ENCODE peak calls at places on chromosomes 6 and 20, in six cellular contexts. M is IMR-90, I is adipocyte, X is mesendoderm, D is fibroblast of lung, J is HepG2. Z is an unnamed sample.

GRCh38 chr6:96468681-96469224 is 52.9 kb upstream of the UFL1 start:
- DNase-seq in M (no peak), I (peak), X (no peak), D (peak), J (no peak), Z (no peak)

GRCh38 chr20:6919792-6920468 is 152.4 kb downstream of the BMP2 start:
- DNase-seq in M (no peak), I (no peak), X (no peak), D (no peak), J (no peak), Z (no peak)

GRCh38 chr6:163706688-163707087 is 292.2 kb downstream of the QKI start:
- DNase-seq in M (no peak), I (no peak), X (no peak), D (peak), J (no peak), Z (no peak)

GRCh38 chr6:144953552-144954240 is 668.6 kb downstream of the UTRN start:
- DNase-seq in M (peak), I (peak), X (peak), D (peak), J (no peak), Z (no peak)

GRCh38 chr6:122248001-122248669 is 151.3 kb upstream of the HSF2 start:
- DNase-seq in M (no peak), I (no peak), X (no peak), D (no peak), J (no peak), Z (no peak)

GRCh38 chr6:2021713-2022125 is 223.7 kb downstream of the GMDS start:
- DNase-seq in M (peak), I (peak), X (no peak), D (peak), J (no peak), Z (peak)

GRCh38 chr6:7201732-7202541 is 94.2 kb downstream of the RREB1 start:
- DNase-seq in M (no peak), I (no peak), X (no peak), D (no peak), J (no peak), Z (peak)

GRCh38 chr20:49170714-49171113 is 17.4 kb downstream of the STAU1 start:
- DNase-seq in M (no peak), I (no peak), X (no peak), D (no peak), J (no peak), Z (no peak)

GRCh38 chr20:22795897-22796296 is 211.5 kb upstream of the FOXA2 start:
- DNase-seq in M (peak), I (peak), X (peak), D (peak), J (peak), Z (peak)

GRCh38 chr6:143060806-143061596 is at the start of gene AIG1:
- DNase-seq in M (no peak), I (no peak), X (peak), D (no peak), J (no peak), Z (peak)

GRCh38 chr6:158703121-158703839 is 53.4 kb downstream of the SYTL3 start:
- DNase-seq in M (no peak), I (no peak), X (no peak), D (no peak), J (no peak), Z (no peak)

GRCh38 chr6:113809818-113810217 is 47.3 kb upstream of the MARCKS start:
- DNase-seq in M (no peak), I (no peak), X (no peak), D (no peak), J (no peak), Z (no peak)

GRCh38 chr6:7468382-7469081 is 72.9 kb upstream of the DSP start:
- DNase-seq in M (peak), I (peak), X (peak), D (peak), J (no peak), Z (no peak)

GRCh38 chr6:159203304-159204005 is 34.3 kb downstream of the FNDC1 start:
- DNase-seq in M (peak), I (peak), X (no peak), D (peak), J (no peak), Z (no peak)

GRCh38 chr20:8901237-8902025 is 167.5 kb upstream of the PLCB4 start:
- DNase-seq in M (no peak), I (no peak), X (no peak), D (peak), J (no peak), Z (no peak)

GRCh38 chr20:20360464-20360863 is 7.4 kb upstream of the INSM1 start:
- DNase-seq in M (peak), I (peak), X (peak), D (peak), J (peak), Z (peak)

GRCh38 chr6:72374864-72375263 is 247.0 kb upstream of the KCNQ5 start:
- DNase-seq in M (peak), I (no peak), X (peak), D (no peak), J (peak), Z (no peak)

GRCh38 chr6:23403458-23403857 is 722.6 kb upstream of the NRSN1 start:
- DNase-seq in M (no peak), I (peak), X (no peak), D (no peak), J (no peak), Z (no peak)

GRCh38 chr6:159233365-159234101 is 64.3 kb downstream of the FNDC1 start:
- DNase-seq in M (no peak), I (no peak), X (peak), D (no peak), J (no peak), Z (no peak)

GRCh38 chr20:59007758-59008511 is 881 bp upstream of the CTSZ start:
- DNase-seq in M (no peak), I (no peak), X (no peak), D (no peak), J (no peak), Z (peak)

GRCh38 chr6:31470801-31471200 is 27.1 kb upstream of the MICB start:
- DNase-seq in M (no peak), I (no peak), X (no peak), D (no peak), J (no peak), Z (no peak)

GRCh38 chr6:169839493-169839892 is 88.1 kb downstream of the ERMARD start:
- DNase-seq in M (no peak), I (no peak), X (no peak), D (no peak), J (no peak), Z (peak)

GRCh38 chr20:46220808-46221207 is 87.5 kb downstream of the CDH22 start:
- DNase-seq in M (no peak), I (no peak), X (peak), D (no peak), J (no peak), Z (no peak)

GRCh38 chr6:73652637-73653570 is 888 bp downstream of the SLC17A5 start:
- DNase-seq in M (peak), I (peak), X (peak), D (peak), J (peak), Z (peak)

GRCh38 chr20:45157977-45158376 is 16.7 kb upstream of the PI3 start:
- DNase-seq in M (peak), I (peak), X (no peak), D (peak), J (no peak), Z (peak)

GRCh38 chr20:8428988-8429387 is 296.9 kb downstream of the PLCB1 start:
- DNase-seq in M (no peak), I (no peak), X (no peak), D (no peak), J (no peak), Z (no peak)

GRCh38 chr6:30750379-30750668 is 6.0 kb upstream of the IER3 start:
- DNase-seq in M (no peak), I (no peak), X (no peak), D (no peak), J (no peak), Z (no peak)

GRCh38 chr6:149938571-149939462 is 3.0 kb upstream of the ULBP2 start:
- DNase-seq in M (no peak), I (peak), X (no peak), D (peak), J (no peak), Z (no peak)

GRCh38 chr20:62937353-62938104 is 418 bp upstream of the GID8 start:
- DNase-seq in M (peak), I (peak), X (peak), D (peak), J (peak), Z (peak)

GRCh38 chr6:157033428-157034140 is 256.4 kb downstream of the ARID1B start:
- DNase-seq in M (peak), I (peak), X (no peak), D (no peak), J (no peak), Z (no peak)

GRCh38 chr20:41395669-41396664 is 29.3 kb upstream of the EMILIN3 start:
- DNase-seq in M (peak), I (no peak), X (peak), D (no peak), J (peak), Z (no peak)

GRCh38 chr6:70396796-70397729 is 16.2 kb upstream of the FAM135A start:
- DNase-seq in M (no peak), I (no peak), X (peak), D (no peak), J (no peak), Z (peak)

GRCh38 chr6:137811121-137811911 is 55.7 kb upstream of the TNFAIP3 start:
- DNase-seq in M (peak), I (peak), X (no peak), D (peak), J (peak), Z (peak)

GRCh38 chr6:32192608-32193039 is at the start of gene GPSM3:
- DNase-seq in M (peak), I (no peak), X (peak), D (peak), J (no peak), Z (peak)

GRCh38 chr20:21511850-21512633 is 1.8 kb downstream of the NKX2-2 start:
- DNase-seq in M (no peak), I (no peak), X (peak), D (no peak), J (no peak), Z (no peak)

GRCh38 chr6:35082733-35083403 is 58.3 kb downstream of the TCP11 start:
- DNase-seq in M (no peak), I (no peak), X (no peak), D (no peak), J (no peak), Z (no peak)

GRCh38 chr20:63699466-63700198 is 3.2 kb downstream of the TNFRSF6B start:
- DNase-seq in M (no peak), I (no peak), X (no peak), D (no peak), J (no peak), Z (no peak)

GRCh38 chr6:143108278-143108677 is 47.6 kb downstream of the AIG1 start:
- DNase-seq in M (no peak), I (peak), X (no peak), D (peak), J (no peak), Z (no peak)

GRCh38 chr6:148747493-148748160 is 797 bp downstream of the UST start:
- DNase-seq in M (peak), I (peak), X (peak), D (peak), J (no peak), Z (peak)

GRCh38 chr6:27020553-27020880 is 227.0 kb upstream of the PRSS16 start:
- DNase-seq in M (no peak), I (no peak), X (no peak), D (no peak), J (no peak), Z (no peak)
- H3K9ac ChIP-seq in M (no peak), I (peak), X (peak), D (no peak), J (no peak), Z (no peak)

GRCh38 chr20:38125157-38126056 is 39.7 kb downstream of the TGM2 start:
- DNase-seq in M (peak), I (no peak), X (no peak), D (peak), J (peak), Z (peak)
- H3K9ac ChIP-seq in M (no peak), I (no peak), X (no peak), D (no peak), J (peak), Z (no peak)

GRCh38 chr20:43843965-43844660 is 70.5 kb upstream of the TOX2 start:
- DNase-seq in M (no peak), I (no peak), X (no peak), D (no peak), J (no peak), Z (no peak)

GRCh38 chr20:43846516-43846905 is 68.1 kb upstream of the TOX2 start:
- DNase-seq in M (no peak), I (no peak), X (no peak), D (no peak), J (no peak), Z (no peak)

GRCh38 chr20:43842126-43843020 is 72.3 kb upstream of the TOX2 start:
- DNase-seq in M (no peak), I (no peak), X (no peak), D (no peak), J (no peak), Z (peak)

GRCh38 chr20:43843096-43843964 is 71.3 kb upstream of the TOX2 start:
- DNase-seq in M (peak), I (peak), X (no peak), D (peak), J (no peak), Z (peak)

GRCh38 chr20:43844778-43845614 is 69.7 kb upstream of the TOX2 start:
- DNase-seq in M (peak), I (peak), X (peak), D (peak), J (no peak), Z (no peak)
- H3K9ac ChIP-seq in M (no peak), I (no peak), X (no peak), D (no peak), J (no peak), Z (no peak)

DNA sequence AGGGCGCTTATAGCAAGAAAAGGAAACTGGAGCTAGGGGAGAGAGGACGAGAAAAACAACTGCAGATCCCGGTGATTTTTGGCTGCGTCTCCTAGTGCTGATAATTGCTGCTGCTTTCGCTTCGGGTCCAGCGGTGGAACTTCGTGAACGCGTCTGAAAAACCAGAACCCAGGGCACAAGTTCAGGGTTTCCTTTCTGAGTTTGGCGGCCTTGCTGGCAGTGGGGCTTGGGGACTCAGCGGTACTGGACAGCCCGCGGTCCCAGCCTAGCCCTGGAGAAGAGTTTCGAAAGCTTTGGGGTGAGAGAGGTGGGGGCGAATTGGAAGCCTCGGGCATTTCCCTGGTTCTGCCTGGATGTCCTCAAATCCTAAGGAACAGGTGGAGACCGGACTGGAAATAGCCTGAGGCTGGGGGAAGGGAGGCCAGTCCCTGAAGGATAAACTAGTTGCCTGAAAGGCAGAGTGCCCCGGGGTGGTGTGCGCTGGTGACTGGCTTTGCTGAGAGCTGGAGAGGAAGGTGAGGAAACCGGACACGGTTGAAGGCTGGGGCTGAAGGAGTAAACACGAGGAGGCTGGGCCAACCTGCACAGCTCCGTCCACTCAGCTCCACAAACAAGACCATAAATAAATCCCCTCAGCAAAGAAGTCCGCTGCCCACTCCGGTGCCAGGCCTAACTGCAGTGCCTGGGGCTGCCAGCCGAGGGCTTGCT is 857 bp downstream of the GMPR start:
- DNase-seq in M (peak), I (peak), X (peak), D (peak), J (no peak), Z (peak)
- H3K9ac ChIP-seq in M (peak), I (peak), X (peak), D (peak), J (no peak), Z (peak)

GRCh38 chr6:139763468-139764214 is 389.2 kb upstream of the CITED2 start:
- DNase-seq in M (peak), I (peak), X (no peak), D (no peak), J (no peak), Z (no peak)
- H3K9ac ChIP-seq in M (no peak), I (peak), X (no peak), D (no peak), J (no peak), Z (no peak)

DNA sequence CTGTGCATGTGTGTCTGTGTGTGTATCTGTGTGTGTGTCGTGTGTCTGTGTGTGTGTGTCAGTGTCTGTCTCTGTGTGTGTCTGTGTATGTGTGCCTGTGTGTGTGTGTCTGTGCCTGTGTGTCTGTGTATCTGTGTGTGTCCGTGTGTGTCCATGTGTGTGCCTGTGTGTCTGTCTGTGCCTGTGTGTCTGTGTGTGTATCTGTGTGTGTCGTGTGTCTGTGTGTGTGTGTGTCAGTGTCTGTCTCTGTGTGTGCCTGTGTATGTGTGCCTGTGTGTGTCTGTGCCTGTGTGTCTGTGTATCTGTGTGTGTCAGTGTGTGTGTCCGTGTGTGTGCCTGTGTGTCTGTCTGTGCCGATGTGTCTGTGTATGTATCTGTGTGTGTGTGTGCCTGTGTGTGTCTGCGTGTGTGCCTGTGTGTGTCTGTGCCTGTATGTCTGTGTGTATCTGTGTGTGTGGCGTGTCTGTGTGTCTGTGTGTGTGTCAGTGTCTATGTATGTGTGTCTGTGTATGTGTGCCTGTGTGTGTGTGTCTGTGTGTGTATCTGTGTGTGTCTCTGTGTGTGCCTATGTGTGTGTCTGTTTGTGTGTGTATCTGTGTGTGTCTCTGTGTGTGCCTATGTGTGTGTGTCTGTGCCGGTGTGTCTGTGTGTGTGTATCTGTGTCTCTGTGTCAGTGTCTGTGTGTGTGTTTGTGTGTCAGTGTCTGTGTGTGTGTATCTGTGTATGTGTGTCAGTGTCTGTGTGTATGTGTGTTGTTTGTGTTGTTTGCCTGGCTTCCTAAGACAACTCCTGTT is 11.6 kb downstream of the SNPH start:
- DNase-seq in M (no peak), I (no peak), X (no peak), D (no peak), J (no peak), Z (no peak)
- H3K9ac ChIP-seq in M (no peak), I (no peak), X (no peak), D (no peak), J (no peak), Z (no peak)

DNA sequence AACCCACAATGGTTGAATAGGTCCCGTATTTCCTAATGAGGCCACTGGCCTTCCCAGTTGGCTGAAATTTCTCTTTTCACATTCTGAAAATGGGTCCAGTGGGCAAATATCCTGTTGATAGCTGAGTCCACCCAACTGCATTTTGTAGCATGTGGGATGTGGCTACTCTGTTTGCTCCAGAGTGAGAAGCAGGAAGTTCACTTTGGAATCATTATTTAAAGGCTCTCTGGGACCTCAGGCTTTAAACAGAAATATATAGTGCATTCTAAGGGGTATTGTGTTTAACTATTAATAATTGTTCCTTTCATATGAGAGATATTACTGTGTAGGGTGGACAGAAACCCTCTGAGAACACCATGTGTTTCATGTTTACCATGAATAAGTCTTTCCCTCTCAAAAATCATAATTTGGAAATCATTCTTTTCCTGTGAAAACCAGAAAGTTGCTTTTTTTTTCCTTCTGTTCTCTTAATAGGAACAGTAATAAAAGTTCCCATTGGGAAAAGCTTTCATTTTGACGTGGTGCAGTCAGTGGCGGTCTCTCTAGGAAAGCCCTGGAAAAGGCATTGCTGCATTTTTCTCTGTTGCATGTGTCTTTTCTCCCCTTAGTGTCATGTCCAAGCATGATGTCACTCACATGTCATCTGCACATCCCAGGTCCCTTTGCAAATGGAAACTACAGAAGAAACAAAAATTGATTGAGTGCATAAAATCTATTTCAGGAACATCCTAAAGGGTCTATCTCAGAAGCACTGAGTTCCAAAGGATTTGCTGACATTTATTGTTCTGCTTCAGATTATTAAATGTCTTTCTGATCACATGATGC is 208.4 kb downstream of the SOX4 start:
- DNase-seq in M (no peak), I (no peak), X (no peak), D (no peak), J (no peak), Z (no peak)
- H3K9ac ChIP-seq in M (no peak), I (no peak), X (no peak), D (no peak), J (no peak), Z (no peak)